ENCODE peak calls at places on chromosomes 16 and 17, in five cellular contexts. S is psoas muscle, D is heart right ventricle, R is PC-9, I is neural progenitor cell. N is an unnamed sample.

GRCh38 chr17:9837551-9838471 is 12.1 kb downstream of the GLP2R start:
- DNase-seq in S (peak; percentile 74), D (peak; percentile 46), R (peak; percentile 88), I (no peak), N (no peak)

GRCh38 chr16:70750893-70751467 is 50.0 kb downstream of the VAC14 start:
- DNase-seq in S (peak; percentile 92), D (peak; percentile 70), R (no peak), I (no peak), N (peak; percentile 91)

GRCh38 chr16:51262428-51262827 is 111.4 kb upstream of the SALL1 start:
- DNase-seq in S (no peak), D (no peak), R (no peak), I (no peak), N (no peak)

GRCh38 chr17:80109713-80110446 is 8.5 kb downstream of the GAA start:
- DNase-seq in S (no peak), D (no peak), R (no peak), I (no peak), N (no peak)

GRCh38 chr16:11796227-11797165 is 562 bp downstream of the ZC3H7A start:
- DNase-seq in S (peak; percentile 74), D (peak; percentile 73), R (no peak), I (peak; percentile 80), N (no peak)

GRCh38 chr16:87201052-87201451 is 116.1 kb downstream of the C16orf95 start:
- DNase-seq in S (peak; percentile 60), D (peak; percentile 69), R (peak; percentile 69), I (no peak), N (peak; percentile 70)

GRCh38 chr16:20763461-20764232 is at the start of gene ACSM3:
- DNase-seq in S (no peak), D (peak; percentile 36), R (peak; percentile 61), I (peak; percentile 52), N (no peak)

GRCh38 chr17:332023-332422 is 20.6 kb downstream of the RPH3AL start:
- DNase-seq in S (peak; percentile 41), D (no peak), R (no peak), I (no peak), N (no peak)

GRCh38 chr17:55783684-55784245 is 32.9 kb downstream of the PCTP start:
- DNase-seq in S (peak; percentile 88), D (peak; percentile 81), R (no peak), I (no peak), N (no peak)

GRCh38 chr16:25023541-25023940 is 8.4 kb upstream of the ARHGAP17 start:
- DNase-seq in S (no peak), D (no peak), R (no peak), I (no peak), N (no peak)

GRCh38 chr16:21703156-21703555 is 39.4 kb downstream of the OTOA start:
- DNase-seq in S (no peak), D (no peak), R (no peak), I (no peak), N (no peak)

GRCh38 chr17:5588584-5588983 is 4.3 kb upstream of the NLRP1 start:
- DNase-seq in S (no peak), D (no peak), R (no peak), I (no peak), N (no peak)

GRCh38 chr16:10202650-10203049 is 20.4 kb upstream of the GRIN2A start:
- DNase-seq in S (no peak), D (no peak), R (no peak), I (no peak), N (no peak)

GRCh38 chr16:86373502-86373901 is 136.8 kb upstream of the FOXF1 start:
- DNase-seq in S (no peak), D (no peak), R (no peak), I (no peak), N (no peak)

GRCh38 chr16:53504665-53505064 is 1.7 kb upstream of the AKTIP start:
- DNase-seq in S (no peak), D (no peak), R (no peak), I (no peak), N (no peak)

GRCh38 chr16:86449377-86450095 is 60.8 kb upstream of the FOXF1 start:
- DNase-seq in S (no peak), D (no peak), R (no peak), I (no peak), N (no peak)

GRCh38 chr17:29376667-29377268 is 13.4 kb upstream of the TAOK1 start:
- DNase-seq in S (no peak), D (peak; percentile 6), R (no peak), I (peak; percentile 81), N (no peak)

GRCh38 chr17:21198411-21198810 is 15.6 kb downstream of the TMEM11 start:
- DNase-seq in S (no peak), D (no peak), R (no peak), I (no peak), N (no peak)

GRCh38 chr16:29729116-29729521 is 16.7 kb downstream of the C16orf54 start:
- DNase-seq in S (no peak), D (peak; percentile 14), R (peak; percentile 53), I (peak; percentile 71), N (no peak)

GRCh38 chr16:82280867-82281266 is 110.8 kb upstream of the MPHOSPH6 start:
- DNase-seq in S (no peak), D (no peak), R (no peak), I (no peak), N (no peak)

GRCh38 chr17:4386406-4386805 is 19.9 kb upstream of the UBE2G1 start:
- DNase-seq in S (no peak), D (no peak), R (no peak), I (no peak), N (no peak)

GRCh38 chr16:26005336-26005735 is 313.6 kb downstream of the HS3ST4 start:
- DNase-seq in S (no peak), D (no peak), R (no peak), I (no peak), N (no peak)

GRCh38 chr16:87560428-87561199 is 41.7 kb upstream of the JPH3 start:
- DNase-seq in S (no peak), D (peak; percentile 19), R (peak; percentile 39), I (no peak), N (no peak)

GRCh38 chr17:34254651-34255380 is at the start of gene CCL2:
- DNase-seq in S (peak; percentile 68), D (peak; percentile 87), R (no peak), I (peak; percentile 73), N (no peak)

GRCh38 chr16:57133911-57134310 is 41.5 kb downstream of the CPNE2 start:
- DNase-seq in S (no peak), D (no peak), R (no peak), I (no peak), N (no peak)

GRCh38 chr16:62205459-62205858 is 169.2 kb upstream of the CDH8 start:
- DNase-seq in S (no peak), D (no peak), R (no peak), I (no peak), N (no peak)

GRCh38 chr17:70855401-70856054 is 686.2 kb downstream of the KCNJ2 start:
- DNase-seq in S (no peak), D (no peak), R (no peak), I (no peak), N (no peak)

GRCh38 chr16:27795992-27796614 is 246.2 kb downstream of the KATNIP start:
- DNase-seq in S (no peak), D (peak; percentile 44), R (no peak), I (peak; percentile 85), N (no peak)

GRCh38 chr17:57044976-57045867 is 39.8 kb upstream of the AKAP1 start:
- DNase-seq in S (no peak), D (no peak), R (no peak), I (no peak), N (no peak)

GRCh38 chr16:81537721-81538561 is 93.3 kb downstream of the CMIP start:
- DNase-seq in S (no peak), D (no peak), R (no peak), I (no peak), N (no peak)

GRCh38 chr17:42016411-42016831 is 818 bp downstream of the DNAJC7 start:
- DNase-seq in S (no peak), D (no peak), R (no peak), I (peak; percentile 17), N (no peak)

GRCh38 chr16:69725480-69726312 is 664 bp downstream of the NQO1 start:
- DNase-seq in S (no peak), D (no peak), R (no peak), I (no peak), N (no peak)

GRCh38 chr16:69721441-69721957 is 4.9 kb downstream of the NQO1 start:
- DNase-seq in S (no peak), D (no peak), R (no peak), I (no peak), N (no peak)

GRCh38 chr16:69724981-69725479 is 1.3 kb downstream of the NQO1 start:
- DNase-seq in S (no peak), D (no peak), R (no peak), I (no peak), N (no peak)

GRCh38 chr16:69726313-69727060 is at the start of gene NQO1:
- DNase-seq in S (peak; percentile 94), D (peak; percentile 91), R (peak; percentile 98), I (peak; percentile 95), N (peak; percentile 95)

GRCh38 chr16:69724414-69724873 is 1.9 kb downstream of the NQO1 start:
- DNase-seq in S (no peak), D (no peak), R (no peak), I (no peak), N (no peak)
- H3K4me3 ChIP-seq in S (peak overlapping the region; percentile 78), D (peak overlapping the region; percentile 58), R (peak overlapping the region; percentile 99), I (no peak overlapping the region), N (no peak overlapping the region)

DNA sequence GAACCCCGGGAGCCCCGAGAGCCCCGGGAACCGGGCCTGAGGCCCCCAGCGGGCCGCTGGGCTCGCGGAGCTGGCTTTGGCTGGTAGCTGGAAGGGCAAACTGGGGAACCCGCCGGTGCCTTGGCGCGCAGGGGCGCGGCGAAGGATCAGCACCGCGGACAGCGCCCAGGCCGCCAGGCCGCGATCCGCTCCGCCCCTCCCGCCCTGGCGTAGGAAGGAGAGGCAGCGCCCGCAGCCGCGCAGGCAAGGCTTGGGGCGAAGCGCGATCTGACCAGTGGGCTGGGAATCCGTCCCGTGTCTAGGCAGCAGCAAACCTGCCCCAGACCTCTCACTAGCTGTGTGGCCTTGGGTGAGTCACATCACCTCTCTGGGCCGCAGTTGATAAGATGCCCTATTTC is 331 bp upstream of the CCDC92B start:
- DNase-seq in S (peak; percentile 67), D (peak; percentile 57), R (peak; percentile 58), I (peak; percentile 95), N (no peak)
- H3K4me3 ChIP-seq in S (no peak overlapping the region), D (no peak overlapping the region), R (no peak overlapping the region), I (peak overlapping the region; percentile 68), N (no peak overlapping the region)

DNA sequence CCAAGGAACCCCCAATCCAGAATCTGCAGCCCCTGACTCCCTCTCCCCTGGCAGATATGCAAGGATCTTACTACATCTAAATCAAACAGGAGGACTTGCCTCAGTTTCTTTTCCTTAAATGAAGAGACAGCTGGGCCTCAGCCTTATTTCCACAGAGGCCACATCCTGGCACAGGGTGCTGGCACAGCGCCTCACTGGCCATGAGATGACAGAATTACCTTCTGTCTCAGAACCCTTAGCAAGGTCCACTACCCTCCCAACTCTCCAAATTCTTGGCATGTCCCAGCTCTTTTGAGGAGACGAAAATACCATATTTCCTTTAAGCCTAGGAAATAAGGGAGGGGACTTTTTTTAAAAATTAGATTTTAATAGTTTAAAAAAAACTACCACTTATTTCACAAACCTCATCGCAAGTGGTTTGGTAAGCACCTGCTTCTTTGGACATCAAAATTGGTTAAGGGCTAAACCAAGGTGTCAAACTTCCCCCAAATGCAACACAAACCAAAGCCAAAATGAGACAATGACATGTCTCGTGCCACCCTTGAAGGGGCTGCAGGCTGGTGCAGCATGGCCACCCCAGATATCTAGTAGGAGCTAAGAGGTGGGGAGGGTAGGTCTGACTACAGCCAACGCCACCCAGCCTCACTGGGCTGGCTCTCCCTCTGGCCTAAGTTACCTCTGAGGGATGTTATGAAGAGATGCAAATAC is 25.3 kb downstream of the FAM117A start:
- DNase-seq in S (peak; percentile 32), D (no peak), R (no peak), I (no peak), N (no peak)
- H3K4me3 ChIP-seq in S (no peak overlapping the region), D (peak overlapping the region; percentile 42), R (no peak overlapping the region), I (no peak overlapping the region), N (no peak overlapping the region)

GRCh38 chr16:85370881-85371651 is 242.1 kb upstream of the GSE1 start:
- DNase-seq in S (peak; percentile 48), D (no peak), R (no peak), I (no peak), N (no peak)
- H3K4me3 ChIP-seq in S (no peak overlapping the region), D (no peak overlapping the region), R (no peak overlapping the region), I (no peak overlapping the region), N (peak overlapping the region; percentile 51)

N was measured in ascending aorta.